ENCODE peak calls at places on chromosomes 13 and 19, in five cellular contexts. O is M059J; K is activated naive CD8-positive, alpha-beta T cell treated with anti-CD3 and anti-CD28 coated beads, Interleukin-2, amount 50 U/mL, for 24 hours; J is ACHN; I is epithelial cell of esophagus. E is an unnamed sample.

GRCh38 chr19:57210381-57210780 is 19.1 kb downstream of the ZNF264 start:
- DNase-seq in O (peak), J (no peak), K (no peak), I (peak), E (no peak)

GRCh38 chr19:10069046-10069445 is 17.1 kb upstream of the SHFL start:
- DNase-seq in J (no peak), O (peak), I (peak), K (no peak), E (peak)

GRCh38 chr13:67015976-67016600 is 214.0 kb downstream of the PCDH9 start:
- DNase-seq in K (no peak), I (no peak), O (no peak), J (no peak), E (no peak)

GRCh38 chr19:30029721-30030510 is 87.9 kb downstream of the URI1 start:
- DNase-seq in I (peak), J (no peak), K (no peak), O (peak), E (peak)

GRCh38 chr13:79724348-79725103 is 243.6 kb downstream of the NDFIP2 start:
- DNase-seq in I (peak), O (no peak), J (peak), K (no peak), E (peak)

GRCh38 chr13:59790626-59791025 is 373.1 kb downstream of the DIAPH3 start:
- DNase-seq in K (no peak), J (no peak), I (no peak), O (no peak), E (no peak)

GRCh38 chr13:33312150-33312908 is 26.8 kb upstream of the STARD13 start:
- DNase-seq in O (peak), J (peak), K (no peak), I (peak), E (no peak)

GRCh38 chr13:52428295-52428694 is 22.1 kb downstream of the VPS36 start:
- DNase-seq in J (no peak), I (peak), K (no peak), O (peak), E (peak)

GRCh38 chr13:31945202-31945978 is 86.2 kb upstream of the FRY start:
- DNase-seq in J (peak), I (peak), K (no peak), O (peak), E (peak)

GRCh38 chr19:57841364-57841763 is 8.3 kb upstream of the ZNF587 start:
- DNase-seq in J (no peak), I (no peak), K (no peak), O (no peak), E (no peak)

GRCh38 chr19:52028780-52029123 is 573 bp upstream of the ZNF614 start:
- DNase-seq in I (no peak), K (no peak), J (no peak), O (no peak), E (peak)

GRCh38 chr19:1205114-1206062 is at the start of gene STK11:
- DNase-seq in I (peak), J (peak), K (peak), O (peak), E (peak)